ENCODE peak calls at places on chromosomes 7 and 10, in seven cellular contexts. One of them, this sample, is unnamed.

GRCh38 chr7:155899596-155899995 is 87.3 kb upstream of the SHH start:
- DNase-seq in activated CD4-positive, alpha-beta T cell treated with anti-CD3 and anti-CD28 coated beads for 4 hours: no peak
- DNase-seq in dorsolateral prefrontal cortex: no peak
- DNase-seq in SHP77: no peak
- DNase-seq in cardiac muscle cell: no peak
- DNase-seq in OCI-LY7: no peak
- DNase-seq in HuH-7: no peak
- DNase-seq in this sample: no peak

GRCh38 chr7:132177708-132178392 is 398.4 kb downstream of the PLXNA4 start:
- DNase-seq in cardiac muscle cell: no peak
- DNase-seq in SHP77: no peak
- DNase-seq in OCI-LY7: no peak
- DNase-seq in activated CD4-positive, alpha-beta T cell treated with anti-CD3 and anti-CD28 coated beads for 4 hours: no peak
- DNase-seq in dorsolateral prefrontal cortex: no peak
- DNase-seq in HuH-7: no peak
- DNase-seq in this sample: no peak

GRCh38 chr10:63120554-63120953 is 12.6 kb upstream of the NRBF2 start:
- DNase-seq in OCI-LY7: no peak
- DNase-seq in cardiac muscle cell: no peak
- DNase-seq in HuH-7: no peak
- DNase-seq in SHP77: no peak
- DNase-seq in dorsolateral prefrontal cortex: no peak
- DNase-seq in activated CD4-positive, alpha-beta T cell treated with anti-CD3 and anti-CD28 coated beads for 4 hours: no peak
- DNase-seq in this sample: no peak

GRCh38 chr7:4797858-4798705 is 22.7 kb downstream of the AP5Z1 start:
- DNase-seq in dorsolateral prefrontal cortex: peak; percentile 21
- DNase-seq in cardiac muscle cell: peak; percentile 71
- DNase-seq in activated CD4-positive, alpha-beta T cell treated with anti-CD3 and anti-CD28 coated beads for 4 hours: peak; percentile 38
- DNase-seq in SHP77: peak; percentile 45
- DNase-seq in HuH-7: peak; percentile 97
- DNase-seq in OCI-LY7: peak; percentile 55
- DNase-seq in this sample: no peak

GRCh38 chr10:34648919-34649318 is 166.2 kb downstream of the PARD3 start:
- DNase-seq in HuH-7: no peak
- DNase-seq in dorsolateral prefrontal cortex: no peak
- DNase-seq in cardiac muscle cell: no peak
- DNase-seq in activated CD4-positive, alpha-beta T cell treated with anti-CD3 and anti-CD28 coated beads for 4 hours: no peak
- DNase-seq in OCI-LY7: no peak
- DNase-seq in SHP77: no peak
- DNase-seq in this sample: no peak

GRCh38 chr7:47074702-47075153 is 507.2 kb downstream of the TNS3 start:
- DNase-seq in OCI-LY7: no peak
- DNase-seq in SHP77: no peak
- DNase-seq in activated CD4-positive, alpha-beta T cell treated with anti-CD3 and anti-CD28 coated beads for 4 hours: no peak
- DNase-seq in HuH-7: peak; percentile 17
- DNase-seq in dorsolateral prefrontal cortex: no peak
- DNase-seq in cardiac muscle cell: peak; percentile 87
- DNase-seq in this sample: no peak

GRCh38 chr7:98630770-98631169 is 13.7 kb downstream of the NPTX2 start:
- DNase-seq in HuH-7: no peak
- DNase-seq in OCI-LY7: no peak
- DNase-seq in cardiac muscle cell: no peak
- DNase-seq in dorsolateral prefrontal cortex: no peak
- DNase-seq in SHP77: no peak
- DNase-seq in activated CD4-positive, alpha-beta T cell treated with anti-CD3 and anti-CD28 coated beads for 4 hours: no peak
- DNase-seq in this sample: no peak

GRCh38 chr10:3203972-3204371 is 31.4 kb upstream of the PITRM1 start:
- DNase-seq in OCI-LY7: no peak
- DNase-seq in dorsolateral prefrontal cortex: no peak
- DNase-seq in cardiac muscle cell: no peak
- DNase-seq in activated CD4-positive, alpha-beta T cell treated with anti-CD3 and anti-CD28 coated beads for 4 hours: no peak
- DNase-seq in SHP77: no peak
- DNase-seq in HuH-7: no peak
- DNase-seq in this sample: no peak

GRCh38 chr10:51788270-51788669 is 88.9 kb upstream of the CSTF2T start:
- DNase-seq in HuH-7: no peak
- DNase-seq in dorsolateral prefrontal cortex: no peak
- DNase-seq in OCI-LY7: no peak
- DNase-seq in SHP77: no peak
- DNase-seq in activated CD4-positive, alpha-beta T cell treated with anti-CD3 and anti-CD28 coated beads for 4 hours: no peak
- DNase-seq in cardiac muscle cell: no peak
- DNase-seq in this sample: no peak